ENCODE peak calls at places on chromosomes 13 and 19, in six cellular contexts. One of them, this sample, is unnamed.

GRCh38 chr13:100941811-100942361 is 267.3 kb upstream of the TMTC4 start:
- DNase-seq in dorsolateral prefrontal cortex: no peak
- DNase-seq in astrocyte: peak
- DNase-seq in fibroblast of pulmonary artery: no peak
- DNase-seq in AG04449: no peak
- DNase-seq in K562: no peak
- DNase-seq in this sample: peak

GRCh38 chr13:110696776-110697175 is 9.1 kb downstream of the CARS2 start:
- DNase-seq in K562: no peak
- DNase-seq in fibroblast of pulmonary artery: no peak
- DNase-seq in astrocyte: no peak
- DNase-seq in dorsolateral prefrontal cortex: no peak
- DNase-seq in AG04449: no peak
- DNase-seq in this sample: no peak

GRCh38 chr13:48158290-48158689 is 63.4 kb upstream of the MED4 start:
- DNase-seq in astrocyte: no peak
- DNase-seq in dorsolateral prefrontal cortex: no peak
- DNase-seq in fibroblast of pulmonary artery: no peak
- DNase-seq in AG04449: no peak
- DNase-seq in K562: no peak
- DNase-seq in this sample: no peak

GRCh38 chr19:18440421-18440877 is 2.5 kb upstream of the ISYNA1 start:
- DNase-seq in dorsolateral prefrontal cortex: no peak
- DNase-seq in AG04449: no peak
- DNase-seq in fibroblast of pulmonary artery: no peak
- DNase-seq in astrocyte: no peak
- DNase-seq in K562: no peak
- DNase-seq in this sample: no peak

GRCh38 chr13:21242236-21242635 is 65.8 kb downstream of the MRPL57 start:
- DNase-seq in fibroblast of pulmonary artery: no peak
- DNase-seq in AG04449: no peak
- DNase-seq in K562: no peak
- DNase-seq in astrocyte: no peak
- DNase-seq in dorsolateral prefrontal cortex: no peak
- DNase-seq in this sample: no peak

GRCh38 chr19:44552324-44552723 is 22.8 kb upstream of the CEACAM20 start:
- DNase-seq in astrocyte: no peak
- DNase-seq in fibroblast of pulmonary artery: peak
- DNase-seq in dorsolateral prefrontal cortex: no peak
- DNase-seq in K562: peak
- DNase-seq in AG04449: no peak
- DNase-seq in this sample: peak

GRCh38 chr19:19619849-19620210 is 1.3 kb upstream of the PBX4 start:
- DNase-seq in AG04449: no peak
- DNase-seq in dorsolateral prefrontal cortex: no peak
- DNase-seq in astrocyte: no peak
- DNase-seq in K562: no peak
- DNase-seq in fibroblast of pulmonary artery: no peak
- DNase-seq in this sample: no peak

GRCh38 chr13:44768775-44769578 is 192.8 kb upstream of the TSC22D1 start:
- DNase-seq in K562: no peak
- DNase-seq in dorsolateral prefrontal cortex: no peak
- DNase-seq in AG04449: no peak
- DNase-seq in astrocyte: peak
- DNase-seq in fibroblast of pulmonary artery: peak
- DNase-seq in this sample: no peak

GRCh38 chr13:48159436-48160225 is 64.7 kb upstream of the MED4 start:
- DNase-seq in dorsolateral prefrontal cortex: no peak
- DNase-seq in fibroblast of pulmonary artery: no peak
- DNase-seq in astrocyte: peak
- DNase-seq in K562: no peak
- DNase-seq in AG04449: no peak
- DNase-seq in this sample: no peak

GRCh38 chr19:45079911-45080469 is 930 bp downstream of the GEMIN7 start:
- DNase-seq in astrocyte: no peak
- DNase-seq in K562: no peak
- DNase-seq in dorsolateral prefrontal cortex: no peak
- DNase-seq in fibroblast of pulmonary artery: no peak
- DNase-seq in AG04449: no peak
- DNase-seq in this sample: no peak

GRCh38 chr19:10074153-10074552 is 12.0 kb upstream of the SHFL start:
- DNase-seq in fibroblast of pulmonary artery: peak
- DNase-seq in AG04449: no peak
- DNase-seq in dorsolateral prefrontal cortex: no peak
- DNase-seq in astrocyte: no peak
- DNase-seq in K562: peak
- DNase-seq in this sample: peak

GRCh38 chr19:1888385-1888784 is 3.1 kb upstream of the ABHD17A start:
- DNase-seq in fibroblast of pulmonary artery: no peak
- DNase-seq in AG04449: no peak
- DNase-seq in astrocyte: no peak
- DNase-seq in dorsolateral prefrontal cortex: no peak
- DNase-seq in K562: no peak
- DNase-seq in this sample: no peak

GRCh38 chr13:96816261-96816660 is 178.0 kb downstream of the OXGR1 start:
- DNase-seq in fibroblast of pulmonary artery: peak
- DNase-seq in dorsolateral prefrontal cortex: no peak
- DNase-seq in K562: no peak
- DNase-seq in AG04449: no peak
- DNase-seq in astrocyte: no peak
- DNase-seq in this sample: peak

GRCh38 chr13:106521101-106521799 is 14.2 kb downstream of the EFNB2 start:
- DNase-seq in K562: no peak
- DNase-seq in fibroblast of pulmonary artery: no peak
- DNase-seq in AG04449: no peak
- DNase-seq in astrocyte: no peak
- DNase-seq in dorsolateral prefrontal cortex: no peak
- DNase-seq in this sample: no peak

GRCh38 chr13:91399189-91400093 is 1.0 kb downstream of the GPC5 start:
- DNase-seq in fibroblast of pulmonary artery: no peak
- DNase-seq in AG04449: no peak
- DNase-seq in dorsolateral prefrontal cortex: peak
- DNase-seq in astrocyte: no peak
- DNase-seq in K562: no peak
- DNase-seq in this sample: no peak
- H3K4me3 ChIP-seq in fibroblast of pulmonary artery: peak
- H3K4me3 ChIP-seq in AG04449: peak
- H3K4me3 ChIP-seq in dorsolateral prefrontal cortex: peak
- H3K4me3 ChIP-seq in astrocyte: peak
- H3K4me3 ChIP-seq in K562: no peak
- H3K4me3 ChIP-seq in this sample: no peak

GRCh38 chr13:41847216-41847615 is 113.7 kb downstream of the VWA8 start:
- DNase-seq in dorsolateral prefrontal cortex: no peak
- DNase-seq in K562: no peak
- DNase-seq in fibroblast of pulmonary artery: no peak
- DNase-seq in astrocyte: no peak
- DNase-seq in AG04449: no peak
- DNase-seq in this sample: no peak

GRCh38 chr13:41848435-41849255 is 112.3 kb downstream of the VWA8 start:
- DNase-seq in K562: no peak
- DNase-seq in fibroblast of pulmonary artery: peak
- DNase-seq in dorsolateral prefrontal cortex: no peak
- DNase-seq in AG04449: peak
- DNase-seq in astrocyte: peak
- DNase-seq in this sample: peak
- TF ChIP-seq CTCF in K562: no peak
- TF ChIP-seq CTCF in fibroblast of pulmonary artery: peak
- TF ChIP-seq CTCF in dorsolateral prefrontal cortex: no peak
- TF ChIP-seq CTCF in AG04449: no peak
- TF ChIP-seq CTCF in astrocyte: peak
- TF ChIP-seq CTCF in this sample: peak

GRCh38 chr19:50489461-50490011 is 12.9 kb upstream of the GARIN5A start:
- DNase-seq in dorsolateral prefrontal cortex: peak
- DNase-seq in astrocyte: no peak
- DNase-seq in K562: no peak
- DNase-seq in AG04449: no peak
- DNase-seq in fibroblast of pulmonary artery: no peak
- DNase-seq in this sample: no peak
- H3K4me3 ChIP-seq in dorsolateral prefrontal cortex: peak
- H3K4me3 ChIP-seq in astrocyte: no peak
- H3K4me3 ChIP-seq in K562: no peak
- H3K4me3 ChIP-seq in AG04449: no peak
- H3K4me3 ChIP-seq in fibroblast of pulmonary artery: no peak
- H3K4me3 ChIP-seq in this sample: no peak

GRCh38 chr13:28337196-28338045 is 157.5 kb downstream of the FLT1 start:
- DNase-seq in astrocyte: peak
- DNase-seq in dorsolateral prefrontal cortex: no peak
- DNase-seq in fibroblast of pulmonary artery: peak
- DNase-seq in K562: no peak
- DNase-seq in AG04449: peak
- DNase-seq in this sample: peak

GRCh38 chr13:28340272-28340793 is 154.6 kb downstream of the FLT1 start:
- DNase-seq in AG04449: no peak
- DNase-seq in fibroblast of pulmonary artery: no peak
- DNase-seq in K562: no peak
- DNase-seq in dorsolateral prefrontal cortex: no peak
- DNase-seq in astrocyte: peak
- DNase-seq in this sample: no peak

GRCh38 chr13:28338742-28339141 is 156.2 kb downstream of the FLT1 start:
- DNase-seq in fibroblast of pulmonary artery: no peak
- DNase-seq in dorsolateral prefrontal cortex: no peak
- DNase-seq in K562: no peak
- DNase-seq in astrocyte: no peak
- DNase-seq in AG04449: no peak
- DNase-seq in this sample: no peak

GRCh38 chr13:28338202-28338601 is 156.7 kb downstream of the FLT1 start:
- DNase-seq in K562: no peak
- DNase-seq in fibroblast of pulmonary artery: no peak
- DNase-seq in dorsolateral prefrontal cortex: no peak
- DNase-seq in AG04449: no peak
- DNase-seq in astrocyte: peak
- DNase-seq in this sample: no peak

DNA sequence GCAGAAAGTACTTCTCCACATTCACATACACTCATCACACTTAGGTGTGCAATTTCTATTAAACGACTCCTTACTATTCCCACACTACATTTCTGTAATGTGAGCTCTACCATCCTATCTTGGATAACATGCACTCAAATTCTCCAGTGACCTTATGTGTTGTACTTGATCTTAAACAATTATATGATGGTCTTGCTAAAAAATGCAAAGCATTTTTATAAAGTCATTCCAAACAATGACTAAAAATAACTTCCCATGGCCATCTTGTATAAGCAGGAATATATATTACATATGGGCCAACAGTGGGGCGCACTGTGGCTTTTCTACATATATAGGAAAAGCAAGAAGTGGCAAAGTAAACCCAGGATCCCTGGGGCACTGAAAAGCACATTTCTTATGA is 155.5 kb downstream of the FLT1 start:
- DNase-seq in fibroblast of pulmonary artery: peak
- DNase-seq in K562: no peak
- DNase-seq in astrocyte: peak
- DNase-seq in AG04449: no peak
- DNase-seq in dorsolateral prefrontal cortex: no peak
- DNase-seq in this sample: peak
- TF ChIP-seq CTCF in fibroblast of pulmonary artery: no peak
- TF ChIP-seq CTCF in K562: no peak
- TF ChIP-seq CTCF in astrocyte: no peak
- TF ChIP-seq CTCF in AG04449: no peak
- TF ChIP-seq CTCF in dorsolateral prefrontal cortex: no peak
- TF ChIP-seq CTCF in this sample: no peak

GRCh38 chr13:112063309-112063626 is 3.7 kb upstream of the SOX1 start:
- DNase-seq in K562: no peak
- DNase-seq in AG04449: no peak
- DNase-seq in astrocyte: no peak
- DNase-seq in fibroblast of pulmonary artery: no peak
- DNase-seq in dorsolateral prefrontal cortex: no peak
- DNase-seq in this sample: no peak

GRCh38 chr13:112064222-112064621 is 2.7 kb upstream of the SOX1 start:
- DNase-seq in AG04449: no peak
- DNase-seq in dorsolateral prefrontal cortex: no peak
- DNase-seq in fibroblast of pulmonary artery: no peak
- DNase-seq in K562: no peak
- DNase-seq in astrocyte: no peak
- DNase-seq in this sample: no peak

GRCh38 chr13:112062047-112062618 is 4.8 kb upstream of the SOX1 start:
- DNase-seq in astrocyte: no peak
- DNase-seq in K562: no peak
- DNase-seq in fibroblast of pulmonary artery: no peak
- DNase-seq in dorsolateral prefrontal cortex: no peak
- DNase-seq in AG04449: no peak
- DNase-seq in this sample: no peak

GRCh38 chr13:112062619-112063308 is 4.2 kb upstream of the SOX1 start:
- DNase-seq in AG04449: no peak
- DNase-seq in fibroblast of pulmonary artery: no peak
- DNase-seq in astrocyte: no peak
- DNase-seq in K562: peak
- DNase-seq in dorsolateral prefrontal cortex: no peak
- DNase-seq in this sample: no peak

GRCh38 chr13:112063807-112064206 is 3.1 kb upstream of the SOX1 start:
- DNase-seq in astrocyte: no peak
- DNase-seq in AG04449: no peak
- DNase-seq in fibroblast of pulmonary artery: no peak
- DNase-seq in K562: no peak
- DNase-seq in dorsolateral prefrontal cortex: no peak
- DNase-seq in this sample: no peak
- H3K4me3 ChIP-seq in astrocyte: no peak
- H3K4me3 ChIP-seq in AG04449: no peak
- H3K4me3 ChIP-seq in fibroblast of pulmonary artery: no peak
- H3K4me3 ChIP-seq in K562: no peak
- H3K4me3 ChIP-seq in dorsolateral prefrontal cortex: no peak
- H3K4me3 ChIP-seq in this sample: no peak

GRCh38 chr19:52464798-52465470 is 11.6 kb downstream of the ZNF578 start:
- DNase-seq in astrocyte: no peak
- DNase-seq in fibroblast of pulmonary artery: no peak
- DNase-seq in dorsolateral prefrontal cortex: no peak
- DNase-seq in K562: peak
- DNase-seq in AG04449: no peak
- DNase-seq in this sample: no peak
- TF ChIP-seq CTCF in astrocyte: no peak
- TF ChIP-seq CTCF in fibroblast of pulmonary artery: no peak
- TF ChIP-seq CTCF in dorsolateral prefrontal cortex: no peak
- TF ChIP-seq CTCF in K562: peak
- TF ChIP-seq CTCF in AG04449: no peak
- TF ChIP-seq CTCF in this sample: peak

GRCh38 chr19:821228-821975 is at the start of gene PLPPR3:
- DNase-seq in dorsolateral prefrontal cortex: no peak
- DNase-seq in K562: peak
- DNase-seq in astrocyte: no peak
- DNase-seq in AG04449: no peak
- DNase-seq in fibroblast of pulmonary artery: no peak
- DNase-seq in this sample: no peak
- H3K4me3 ChIP-seq in dorsolateral prefrontal cortex: peak
- H3K4me3 ChIP-seq in K562: peak
- H3K4me3 ChIP-seq in astrocyte: no peak
- H3K4me3 ChIP-seq in AG04449: peak
- H3K4me3 ChIP-seq in fibroblast of pulmonary artery: peak
- H3K4me3 ChIP-seq in this sample: peak

DNA sequence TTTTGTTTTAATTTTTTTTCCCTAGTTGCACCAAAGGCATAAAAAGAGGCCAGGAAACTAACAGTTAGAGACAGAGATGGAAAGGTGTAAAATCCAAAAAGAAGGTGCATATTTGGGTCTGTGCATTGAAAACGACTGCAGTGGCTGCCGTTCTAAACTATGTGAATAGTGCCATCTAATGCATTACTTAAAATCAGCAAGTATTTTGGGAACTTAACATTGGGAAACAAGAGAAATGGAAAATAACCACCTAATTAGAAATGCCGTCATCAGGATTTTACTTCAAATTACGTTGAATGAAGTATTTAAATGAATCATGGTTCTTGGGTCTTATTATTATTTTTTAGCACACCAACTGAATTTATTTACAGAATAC is 189.5 kb upstream of the MIR17HG start:
- DNase-seq in fibroblast of pulmonary artery: peak
- DNase-seq in dorsolateral prefrontal cortex: no peak
- DNase-seq in astrocyte: no peak
- DNase-seq in AG04449: no peak
- DNase-seq in K562: no peak
- DNase-seq in this sample: peak
- TF ChIP-seq CTCF in fibroblast of pulmonary artery: no peak
- TF ChIP-seq CTCF in dorsolateral prefrontal cortex: no peak
- TF ChIP-seq CTCF in astrocyte: no peak
- TF ChIP-seq CTCF in AG04449: peak
- TF ChIP-seq CTCF in K562: no peak
- TF ChIP-seq CTCF in this sample: peak

This sample was measured in choroid plexus epithelial cell.